ENCODE peak calls at places on chromosomes 12 and 14, in six cellular contexts. One of them, this sample, is unnamed.

GRCh38 chr12:16076553-16076952 is 165.4 kb downstream of the DERA start:
- DNase-seq in GM12878: no peak
- DNase-seq in thoracic aorta: no peak
- DNase-seq in dorsolateral prefrontal cortex: no peak
- DNase-seq in MM.1S: peak
- DNase-seq in fibroblast of lung: peak
- DNase-seq in this sample: no peak

GRCh38 chr14:99234982-99235491 is 37.0 kb downstream of the BCL11B start:
- DNase-seq in GM12878: no peak
- DNase-seq in thoracic aorta: no peak
- DNase-seq in dorsolateral prefrontal cortex: no peak
- DNase-seq in MM.1S: no peak
- DNase-seq in fibroblast of lung: no peak
- DNase-seq in this sample: no peak

GRCh38 chr14:103207404-103208072 is 84.3 kb downstream of the TNFAIP2 start:
- DNase-seq in GM12878: no peak
- DNase-seq in thoracic aorta: no peak
- DNase-seq in dorsolateral prefrontal cortex: peak
- DNase-seq in MM.1S: no peak
- DNase-seq in fibroblast of lung: no peak
- DNase-seq in this sample: peak

GRCh38 chr12:65209655-65210043 is 40.3 kb downstream of the LEMD3 start:
- DNase-seq in GM12878: no peak
- DNase-seq in thoracic aorta: no peak
- DNase-seq in dorsolateral prefrontal cortex: no peak
- DNase-seq in MM.1S: peak
- DNase-seq in fibroblast of lung: no peak
- DNase-seq in this sample: no peak

GRCh38 chr12:64669270-64669842 is 59.1 kb downstream of the RASSF3 start:
- DNase-seq in GM12878: peak
- DNase-seq in thoracic aorta: no peak
- DNase-seq in dorsolateral prefrontal cortex: no peak
- DNase-seq in MM.1S: peak
- DNase-seq in fibroblast of lung: no peak
- DNase-seq in this sample: peak

GRCh38 chr12:46133751-46134150 is 135.1 kb downstream of the SLC38A1 start:
- DNase-seq in GM12878: no peak
- DNase-seq in thoracic aorta: no peak
- DNase-seq in dorsolateral prefrontal cortex: no peak
- DNase-seq in MM.1S: no peak
- DNase-seq in fibroblast of lung: no peak
- DNase-seq in this sample: no peak

GRCh38 chr12:57079821-57080220 is 1.2 kb upstream of the NEMP1 start:
- DNase-seq in GM12878: no peak
- DNase-seq in thoracic aorta: no peak
- DNase-seq in dorsolateral prefrontal cortex: no peak
- DNase-seq in MM.1S: no peak
- DNase-seq in fibroblast of lung: no peak
- DNase-seq in this sample: no peak

GRCh38 chr12:133233993-133234564 is 1.6 kb downstream of the ANHX start:
- DNase-seq in GM12878: no peak
- DNase-seq in thoracic aorta: no peak
- DNase-seq in dorsolateral prefrontal cortex: no peak
- DNase-seq in MM.1S: no peak
- DNase-seq in fibroblast of lung: no peak
- DNase-seq in this sample: no peak

GRCh38 chr14:64303471-64303917 is 9.3 kb upstream of the ESR2 start:
- DNase-seq in GM12878: peak
- DNase-seq in thoracic aorta: no peak
- DNase-seq in dorsolateral prefrontal cortex: no peak
- DNase-seq in MM.1S: peak
- DNase-seq in fibroblast of lung: peak
- DNase-seq in this sample: no peak

DNA sequence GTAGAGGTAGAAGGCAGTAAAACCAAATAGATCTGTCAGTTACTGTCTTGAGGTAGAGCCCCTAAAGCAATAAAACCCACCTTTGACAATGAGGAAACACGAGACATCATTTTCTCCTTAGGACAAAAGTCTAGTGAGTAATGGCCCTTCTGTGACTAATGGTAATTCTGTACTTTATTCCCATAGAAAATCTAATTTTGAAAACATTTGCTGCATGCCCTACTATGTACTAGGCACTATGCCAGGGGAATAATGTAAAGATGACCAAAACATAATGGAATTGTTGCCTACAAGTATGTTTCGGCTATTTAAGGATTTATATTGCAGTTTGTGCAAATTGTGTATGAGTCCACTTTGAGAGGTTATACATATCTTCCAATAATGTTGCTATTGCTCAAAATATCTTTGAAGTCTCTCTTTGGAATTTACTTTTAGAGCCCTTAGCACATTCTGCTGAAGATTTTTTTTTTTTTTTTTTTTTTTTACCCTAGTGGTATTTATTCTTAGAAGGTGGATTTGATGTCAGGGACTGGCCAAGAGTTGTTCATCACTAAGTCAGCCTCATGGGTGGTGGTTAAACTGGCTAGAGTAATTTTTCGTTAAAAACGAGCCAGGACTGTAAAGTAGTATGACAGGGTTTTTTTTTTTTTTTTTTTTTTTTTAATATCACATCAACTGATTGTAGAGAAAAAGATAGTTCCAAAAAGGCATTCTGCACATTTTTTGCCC is 109.7 kb downstream of the CRADD start:
- DNase-seq in GM12878: no peak
- DNase-seq in thoracic aorta: no peak
- DNase-seq in dorsolateral prefrontal cortex: no peak
- DNase-seq in MM.1S: no peak
- DNase-seq in fibroblast of lung: no peak
- DNase-seq in this sample: no peak
- H3K27ac ChIP-seq in GM12878: no peak
- H3K27ac ChIP-seq in thoracic aorta: no peak
- H3K27ac ChIP-seq in dorsolateral prefrontal cortex: no peak
- H3K27ac ChIP-seq in MM.1S: no peak
- H3K27ac ChIP-seq in fibroblast of lung: peak
- H3K27ac ChIP-seq in this sample: peak

GRCh38 chr12:115412821-115413220 is 728.8 kb upstream of the TBX3 start:
- DNase-seq in GM12878: no peak
- DNase-seq in thoracic aorta: no peak
- DNase-seq in dorsolateral prefrontal cortex: no peak
- DNase-seq in MM.1S: no peak
- DNase-seq in fibroblast of lung: no peak
- DNase-seq in this sample: no peak

GRCh38 chr12:115407723-115408122 is 723.7 kb upstream of the TBX3 start:
- DNase-seq in GM12878: no peak
- DNase-seq in thoracic aorta: no peak
- DNase-seq in dorsolateral prefrontal cortex: no peak
- DNase-seq in MM.1S: no peak
- DNase-seq in fibroblast of lung: no peak
- DNase-seq in this sample: no peak

GRCh38 chr12:115408642-115409041 is 724.7 kb upstream of the TBX3 start:
- DNase-seq in GM12878: no peak
- DNase-seq in thoracic aorta: no peak
- DNase-seq in dorsolateral prefrontal cortex: no peak
- DNase-seq in MM.1S: no peak
- DNase-seq in fibroblast of lung: no peak
- DNase-seq in this sample: no peak

GRCh38 chr12:115413626-115414025 is 729.7 kb upstream of the TBX3 start:
- DNase-seq in GM12878: no peak
- DNase-seq in thoracic aorta: no peak
- DNase-seq in dorsolateral prefrontal cortex: no peak
- DNase-seq in MM.1S: no peak
- DNase-seq in fibroblast of lung: no peak
- DNase-seq in this sample: no peak

DNA sequence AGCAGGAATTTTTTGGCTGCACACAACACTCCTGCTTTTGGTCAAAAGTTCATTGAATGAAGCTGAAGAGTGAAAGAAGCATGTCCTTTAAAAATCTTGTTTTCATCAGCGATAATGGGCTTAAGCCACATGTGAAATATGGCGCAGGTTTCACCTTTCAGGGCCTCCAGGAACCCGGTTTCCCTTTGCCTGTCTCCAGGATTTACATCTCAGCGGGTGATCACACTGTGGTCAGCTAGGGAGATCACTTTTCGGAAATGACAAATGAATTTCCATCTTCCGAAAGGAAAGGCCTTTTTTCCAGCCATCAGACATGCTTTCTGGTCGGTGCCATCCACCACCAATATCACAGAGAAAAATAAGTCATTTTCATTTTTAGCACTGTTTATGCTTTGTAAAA is 727.1 kb upstream of the TBX3 start:
- DNase-seq in GM12878: no peak
- DNase-seq in thoracic aorta: no peak
- DNase-seq in dorsolateral prefrontal cortex: no peak
- DNase-seq in MM.1S: no peak
- DNase-seq in fibroblast of lung: no peak
- DNase-seq in this sample: no peak
- TF ChIP-seq CTCF in GM12878: no peak
- TF ChIP-seq CTCF in thoracic aorta: no peak
- TF ChIP-seq CTCF in dorsolateral prefrontal cortex: no peak
- TF ChIP-seq CTCF in MM.1S: no peak
- TF ChIP-seq CTCF in fibroblast of lung: no peak
- TF ChIP-seq CTCF in this sample: no peak

GRCh38 chr14:70709726-70710382 is 68.1 kb downstream of the TTC9 start:
- DNase-seq in GM12878: no peak
- DNase-seq in thoracic aorta: no peak
- DNase-seq in dorsolateral prefrontal cortex: no peak
- DNase-seq in MM.1S: no peak
- DNase-seq in fibroblast of lung: no peak
- DNase-seq in this sample: peak
- H3K27ac ChIP-seq in GM12878: no peak
- H3K27ac ChIP-seq in thoracic aorta: no peak
- H3K27ac ChIP-seq in dorsolateral prefrontal cortex: no peak
- H3K27ac ChIP-seq in MM.1S: no peak
- H3K27ac ChIP-seq in fibroblast of lung: no peak
- H3K27ac ChIP-seq in this sample: peak

GRCh38 chr12:29692237-29692636 is 91.5 kb downstream of the TMTC1 start:
- DNase-seq in GM12878: peak
- DNase-seq in thoracic aorta: no peak
- DNase-seq in dorsolateral prefrontal cortex: no peak
- DNase-seq in MM.1S: no peak
- DNase-seq in fibroblast of lung: no peak
- DNase-seq in this sample: no peak

GRCh38 chr12:29688914-29689313 is 94.8 kb downstream of the TMTC1 start:
- DNase-seq in GM12878: no peak
- DNase-seq in thoracic aorta: no peak
- DNase-seq in dorsolateral prefrontal cortex: no peak
- DNase-seq in MM.1S: no peak
- DNase-seq in fibroblast of lung: no peak
- DNase-seq in this sample: no peak

GRCh38 chr12:29693962-29694361 is 89.8 kb downstream of the TMTC1 start:
- DNase-seq in GM12878: no peak
- DNase-seq in thoracic aorta: no peak
- DNase-seq in dorsolateral prefrontal cortex: no peak
- DNase-seq in MM.1S: no peak
- DNase-seq in fibroblast of lung: no peak
- DNase-seq in this sample: no peak

GRCh38 chr12:29691146-29691854 is 92.4 kb downstream of the TMTC1 start:
- DNase-seq in GM12878: peak
- DNase-seq in thoracic aorta: no peak
- DNase-seq in dorsolateral prefrontal cortex: no peak
- DNase-seq in MM.1S: no peak
- DNase-seq in fibroblast of lung: no peak
- DNase-seq in this sample: no peak

DNA sequence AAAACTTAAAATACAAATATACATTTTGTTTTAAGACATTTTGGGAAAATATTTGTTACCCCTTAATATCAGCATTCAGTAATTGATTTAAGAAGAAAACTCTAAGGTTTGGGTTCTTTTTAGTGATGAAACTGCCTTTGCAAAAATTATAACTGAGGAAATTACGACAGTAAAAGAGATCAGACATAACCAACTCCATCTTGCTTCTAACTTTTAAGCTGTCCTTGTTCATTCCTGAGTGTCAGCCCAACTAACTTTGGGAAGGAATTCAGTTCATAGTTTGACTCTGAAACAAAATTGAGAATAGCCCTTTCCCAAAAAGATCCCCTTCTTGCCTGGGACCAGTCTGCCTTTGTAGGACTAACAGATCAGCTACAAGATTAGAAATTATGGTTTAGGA is 93.0 kb downstream of the TMTC1 start:
- DNase-seq in GM12878: no peak
- DNase-seq in thoracic aorta: no peak
- DNase-seq in dorsolateral prefrontal cortex: no peak
- DNase-seq in MM.1S: no peak
- DNase-seq in fibroblast of lung: no peak
- DNase-seq in this sample: no peak
- TF ChIP-seq CTCF in GM12878: no peak
- TF ChIP-seq CTCF in thoracic aorta: no peak
- TF ChIP-seq CTCF in dorsolateral prefrontal cortex: no peak
- TF ChIP-seq CTCF in MM.1S: no peak
- TF ChIP-seq CTCF in fibroblast of lung: no peak
- TF ChIP-seq CTCF in this sample: no peak

GRCh38 chr14:59189822-59190368 is 1.4 kb downstream of the DAAM1 start:
- DNase-seq in GM12878: peak
- DNase-seq in thoracic aorta: peak
- DNase-seq in dorsolateral prefrontal cortex: peak
- DNase-seq in MM.1S: peak
- DNase-seq in fibroblast of lung: peak
- DNase-seq in this sample: peak
- H3K27ac ChIP-seq in GM12878: peak
- H3K27ac ChIP-seq in thoracic aorta: peak
- H3K27ac ChIP-seq in dorsolateral prefrontal cortex: peak
- H3K27ac ChIP-seq in MM.1S: peak
- H3K27ac ChIP-seq in fibroblast of lung: peak
- H3K27ac ChIP-seq in this sample: peak

DNA sequence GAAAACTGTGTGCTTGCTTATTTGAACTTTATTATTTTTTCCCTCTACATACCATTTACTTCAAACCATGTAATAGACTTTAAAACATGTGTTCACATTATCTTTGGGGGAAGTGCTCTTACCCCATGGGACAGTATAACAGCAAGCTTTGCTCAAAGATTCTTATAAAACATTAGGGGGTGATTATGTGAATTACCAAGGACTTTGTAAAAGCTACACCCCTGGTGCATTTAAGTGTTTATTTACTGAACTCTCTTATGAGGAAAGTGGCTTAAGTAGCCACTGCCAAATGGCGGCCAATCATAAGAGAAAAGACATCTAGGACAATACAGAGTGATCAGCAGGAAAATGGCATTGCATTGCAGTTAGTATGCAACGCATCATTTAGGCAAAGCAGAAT is 70.3 kb downstream of the CAPZA3 start:
- DNase-seq in GM12878: no peak
- DNase-seq in thoracic aorta: no peak
- DNase-seq in dorsolateral prefrontal cortex: no peak
- DNase-seq in MM.1S: no peak
- DNase-seq in fibroblast of lung: no peak
- DNase-seq in this sample: no peak
- TF ChIP-seq CTCF in GM12878: no peak
- TF ChIP-seq CTCF in thoracic aorta: no peak
- TF ChIP-seq CTCF in dorsolateral prefrontal cortex: no peak
- TF ChIP-seq CTCF in MM.1S: no peak
- TF ChIP-seq CTCF in fibroblast of lung: no peak
- TF ChIP-seq CTCF in this sample: no peak

This sample was measured in thyroid gland.